ENCODE peak calls at places on chromosomes 13 and 19, in five cellular contexts. L, T, E, W and O are unnamed samples.

GRCh38 chr19:32387701-32388392 is 17.7 kb upstream of the DPY19L3 start:
- DNase-seq in L (no peak), T (no peak), E (peak), W (no peak), O (peak)

GRCh38 chr19:51978882-51979281 is 7.8 kb downstream of the ZNF350 start:
- DNase-seq in L (no peak), T (no peak), E (no peak), W (no peak), O (no peak)

GRCh38 chr13:110070511-110071120 is 236.3 kb downstream of the COL4A1 start:
- DNase-seq in L (no peak), T (no peak), E (peak), W (no peak), O (peak)

GRCh38 chr19:58150328-58150921 is at the start of gene ZNF329:
- DNase-seq in L (peak), T (peak), E (peak), W (peak), O (peak)

GRCh38 chr19:4007836-4008539 is 452 bp downstream of the PIAS4 start:
- DNase-seq in L (no peak), T (no peak), E (no peak), W (no peak), O (no peak)

GRCh38 chr13:41565221-41565620 is 107.9 kb downstream of the RGCC start:
- DNase-seq in L (no peak), T (no peak), E (peak), W (no peak), O (no peak)

GRCh38 chr19:48780684-48781391 is 25.5 kb downstream of the FGF21 start:
- DNase-seq in L (no peak), T (no peak), E (peak), W (no peak), O (no peak)

GRCh38 chr19:38685666-38686529 is 38.4 kb downstream of the ACTN4 start:
- DNase-seq in L (no peak), T (no peak), E (no peak), W (no peak), O (no peak)

GRCh38 chr13:43924549-43925245 is 45.0 kb downstream of the LACC1 start:
- DNase-seq in L (no peak), T (no peak), E (no peak), W (no peak), O (no peak)

GRCh38 chr19:10270616-10271394 is at the start of gene ICAM1:
- DNase-seq in L (peak), T (peak), E (peak), W (no peak), O (no peak)

GRCh38 chr13:39406688-39407087 is 196.3 kb downstream of the LHFPL6 start:
- DNase-seq in L (no peak), T (no peak), E (no peak), W (no peak), O (no peak)

GRCh38 chr19:48102870-48103751 is 7.5 kb downstream of the PLA2G4C start:
- DNase-seq in L (peak), T (no peak), E (peak), W (peak), O (no peak)

GRCh38 chr13:24146961-24147569 is 13.5 kb upstream of the SPATA13 start:
- DNase-seq in L (no peak), T (no peak), E (no peak), W (no peak), O (peak)

GRCh38 chr19:57935731-57936130 is 529 bp upstream of the ZNF418 start:
- DNase-seq in L (no peak), T (no peak), E (no peak), W (no peak), O (no peak)